ENCODE peak calls at places on chromosome 15, in six cellular contexts. E, U, J, N, L and A are unnamed samples.

GRCh38 chr15:44726568-44727461 is 9.5 kb upstream of the TRIM69 start:
- DNase-seq in E (no peak), J (no peak), L (peak; percentile 87), U (peak; percentile 78), N (peak; percentile 97), A (peak; percentile 76)

GRCh38 chr15:68310178-68310810 is 32.7 kb downstream of the FEM1B start:
- DNase-seq in J (peak; percentile 45), E (peak; percentile 21), N (no peak), U (no peak), L (no peak), A (no peak)

GRCh38 chr15:35120173-35120572 is 35.1 kb upstream of the NANOGP8 start:
- DNase-seq in E (no peak), L (no peak), N (no peak), J (no peak), U (no peak), A (no peak)

GRCh38 chr15:22267761-22268160 is 187.4 kb downstream of the OR4M2 start:
- DNase-seq in L (no peak), U (no peak), N (no peak), E (peak; percentile 39), J (no peak), A (no peak)

GRCh38 chr15:93941687-93942086 is 289.7 kb upstream of the MCTP2 start:
- DNase-seq in L (no peak), J (no peak), E (no peak), U (no peak), N (no peak), A (no peak)

GRCh38 chr15:36449084-36449661 is 130.3 kb upstream of the CDIN1 start:
- DNase-seq in E (no peak), J (no peak), U (peak; percentile 42), L (peak; percentile 94), N (no peak), A (no peak)

GRCh38 chr15:64443747-64444621 is 16.4 kb upstream of the ZNF609 start:
- DNase-seq in L (peak; percentile 65), E (no peak), N (no peak), J (no peak), U (peak; percentile 78), A (peak; percentile 10)

GRCh38 chr15:30043211-30043655 is 39.5 kb upstream of the GOLGA8J start:
- DNase-seq in N (no peak), E (peak; percentile 40), L (no peak), J (no peak), U (peak; percentile 40), A (no peak)

GRCh38 chr15:72796515-72797337 is 13.2 kb upstream of the ADPGK start:
- DNase-seq in J (peak; percentile 70), N (no peak), L (peak; percentile 49), E (peak; percentile 93), U (peak; percentile 76), A (no peak)

GRCh38 chr15:65916041-65916663 is 46.9 kb downstream of the RAB11A start:
- DNase-seq in L (no peak), U (no peak), N (no peak), E (no peak), J (no peak), A (no peak)

GRCh38 chr15:67501836-67502461 is 19.0 kb upstream of the C15orf61 start:
- DNase-seq in N (no peak), E (no peak), L (no peak), J (no peak), U (no peak), A (no peak)

GRCh38 chr15:47185222-47185800 is 532.0 kb upstream of the SEMA6D start:
- DNase-seq in J (no peak), E (no peak), L (no peak), N (no peak), U (no peak), A (no peak)

GRCh38 chr15:25846377-25846776 is 16.8 kb downstream of the ATP10A start:
- DNase-seq in J (no peak), L (no peak), U (no peak), N (no peak), E (no peak), A (no peak)

GRCh38 chr15:93428807-93429351 is 339.9 kb upstream of the RGMA start:
- DNase-seq in L (no peak), U (no peak), E (no peak), J (no peak), N (no peak), A (no peak)

GRCh38 chr15:89167267-89168176 is 53.9 kb downstream of the RLBP1 start:
- DNase-seq in J (no peak), N (peak; percentile 36), U (peak; percentile 44), E (no peak), L (peak; percentile 49), A (peak; percentile 10)

GRCh38 chr15:27165590-27165989 is 194.6 kb downstream of the GABRG3 start:
- DNase-seq in N (no peak), J (no peak), U (no peak), E (no peak), L (no peak), A (no peak)

DNA sequence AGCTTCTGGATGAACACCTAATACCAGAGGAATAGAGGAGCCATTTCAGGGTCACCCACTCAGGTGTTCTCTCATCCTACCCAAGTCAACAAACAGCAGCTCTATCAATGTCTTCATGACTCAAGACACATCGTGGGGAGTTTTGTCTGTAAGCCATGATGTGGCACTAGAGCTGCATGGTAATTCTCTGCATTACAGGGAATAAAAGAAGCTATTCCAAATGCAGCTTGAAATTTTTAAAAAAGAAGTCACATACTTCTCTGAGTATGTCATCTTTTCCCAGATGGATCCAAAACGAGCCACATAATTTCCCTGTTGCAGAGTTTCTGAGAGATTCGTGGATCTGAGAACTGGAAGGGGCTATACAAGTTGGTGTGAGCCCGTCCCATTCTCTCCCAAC is 6.1 kb upstream of the THSD4 start:
- DNase-seq in L (no peak), E (no peak), U (no peak), N (no peak), J (no peak), A (no peak)
- TF ChIP-seq CHD2 in L (no peak), E (no peak), U (no peak), N (no peak), J (no peak), A (no peak)

DNA sequence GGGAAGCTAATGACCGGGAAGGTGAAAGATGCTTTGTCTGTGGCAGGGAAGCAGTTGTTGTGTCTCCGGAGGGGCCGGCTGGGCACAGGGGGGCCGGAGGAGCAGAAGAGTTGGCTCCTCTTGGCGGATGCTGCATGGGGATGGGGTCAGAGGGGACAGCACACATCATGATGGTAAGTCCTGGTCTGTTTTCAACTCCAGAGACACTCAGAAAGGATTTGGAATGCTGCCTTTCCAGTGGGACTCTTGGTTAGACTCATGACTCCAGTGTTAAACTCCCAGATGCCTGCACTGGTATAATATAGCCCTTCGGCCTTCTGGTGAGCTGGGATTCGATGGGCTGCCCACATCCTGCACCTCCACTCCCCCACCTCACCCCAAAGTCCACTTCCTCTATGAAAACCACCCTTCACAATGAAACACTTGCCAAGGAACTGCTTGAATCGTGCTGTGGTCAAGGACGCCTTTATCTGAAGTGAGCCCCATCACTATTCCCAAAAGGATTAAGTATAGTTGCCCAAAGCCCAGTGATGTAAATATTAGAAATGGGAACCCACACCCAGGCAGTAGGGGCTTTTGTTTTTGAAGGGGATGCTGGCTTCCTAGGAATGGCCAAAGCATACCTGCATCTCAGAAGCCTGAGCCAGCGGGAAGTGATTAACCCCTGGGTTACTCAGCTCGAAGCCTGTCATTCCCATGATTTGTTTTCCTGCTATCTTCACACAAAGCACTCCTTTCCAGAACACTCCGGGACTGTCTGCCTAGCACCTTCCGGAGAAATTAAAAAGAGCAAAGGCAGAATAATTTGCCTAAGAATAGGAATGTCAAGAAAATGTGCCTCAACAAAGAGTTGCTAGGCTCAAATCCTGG is 33.8 kb downstream of the TPM1 start:
- DNase-seq in J (no peak), N (no peak), E (no peak), U (no peak), L (no peak), A (no peak)
- TF ChIP-seq MAX in J (no peak), N (no peak), E (no peak), U (peak; percentile 17), L (no peak), A (no peak)

GRCh38 chr15:90988249-90988648 is 6.1 kb downstream of the PRC1 start:
- DNase-seq in U (no peak), N (no peak), L (peak; percentile 45), E (peak; percentile 61), J (no peak), A (no peak)

GRCh38 chr15:90990446-90990845 is 3.9 kb downstream of the PRC1 start:
- DNase-seq in U (no peak), E (no peak), N (no peak), L (no peak), J (no peak), A (no peak)

GRCh38 chr15:90987561-90988141 is 6.7 kb downstream of the PRC1 start:
- DNase-seq in N (no peak), E (no peak), U (no peak), J (no peak), L (no peak), A (no peak)

GRCh38 chr15:90989040-90989768 is 5.1 kb downstream of the PRC1 start:
- DNase-seq in U (no peak), E (no peak), N (no peak), J (no peak), L (no peak), A (no peak)

DNA sequence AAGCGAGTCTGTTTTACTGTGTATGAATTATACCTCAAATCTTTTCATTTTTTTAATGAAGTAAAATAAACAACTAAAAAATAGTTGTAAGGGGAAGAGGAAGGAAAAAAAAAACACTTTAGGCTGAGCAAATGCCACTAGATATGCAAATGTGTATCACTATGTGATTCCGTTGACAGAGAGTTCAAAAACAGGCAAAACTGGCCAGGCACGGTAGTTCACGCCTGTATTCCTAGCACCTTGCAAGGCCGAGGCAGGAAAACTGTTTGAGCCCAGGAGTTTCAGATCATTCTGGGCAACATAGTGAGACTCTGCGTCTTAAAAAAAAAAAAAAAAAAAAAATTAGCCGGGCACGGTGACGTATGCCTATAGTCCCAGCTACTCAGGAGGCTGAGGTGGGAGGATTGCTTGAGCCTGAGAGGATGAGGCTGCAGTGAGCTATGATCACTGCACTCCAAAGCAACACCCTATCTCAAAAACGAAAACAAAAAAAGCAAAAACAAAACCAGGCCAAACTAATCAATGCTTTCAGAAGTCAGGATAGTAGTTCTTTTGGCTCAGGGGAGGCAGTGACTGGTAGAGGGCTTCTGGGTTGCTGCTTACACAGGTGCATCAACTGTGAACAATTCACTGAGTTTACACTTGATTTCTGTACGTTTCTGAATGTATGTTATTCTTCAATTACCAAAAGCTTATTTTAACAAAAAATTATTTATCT is 7.4 kb downstream of the PRC1 start:
- DNase-seq in L (no peak), U (no peak), J (no peak), N (no peak), E (no peak), A (no peak)
- TF ChIP-seq CHD2 in L (no peak), U (no peak), J (no peak), N (no peak), E (no peak), A (no peak)

GRCh38 chr15:82124331-82125263 is 78.8 kb upstream of the MEX3B start:
- DNase-seq in J (peak; percentile 52), N (no peak), L (no peak), U (no peak), E (no peak), A (no peak)

GRCh38 chr15:82127581-82127980 is 81.8 kb upstream of the MEX3B start:
- DNase-seq in L (no peak), N (no peak), E (no peak), U (no peak), J (no peak), A (no peak)

GRCh38 chr15:82118040-82118439 is 72.2 kb upstream of the MEX3B start:
- DNase-seq in E (no peak), L (no peak), N (no peak), J (no peak), U (no peak), A (no peak)

GRCh38 chr15:82126346-82126745 is 80.5 kb upstream of the MEX3B start:
- DNase-seq in J (no peak), L (no peak), N (no peak), U (no peak), E (no peak), A (no peak)

GRCh38 chr15:82122754-82123400 is 77.1 kb upstream of the MEX3B start:
- DNase-seq in U (peak; percentile 80), N (no peak), L (no peak), J (peak; percentile 19), E (no peak), A (no peak)
- TF ChIP-seq MAX in U (peak; percentile 61), N (no peak), L (no peak), J (no peak), E (peak; percentile 71), A (no peak)